ENCODE peak calls at places on chromosomes 12 and 14, in four cellular contexts. One of them, this sample, is unnamed.

GRCh38 chr12:43722621-43723020 is 36.0 kb downstream of the PUS7L start:
- DNase-seq in IMR-90: no peak
- DNase-seq in mesendoderm: no peak
- DNase-seq in H1: no peak
- DNase-seq in this sample: no peak

GRCh38 chr12:12919666-12920435 is 28.5 kb downstream of the GPRC5A start:
- DNase-seq in mesendoderm: no peak
- DNase-seq in IMR-90: no peak
- DNase-seq in H1: no peak
- DNase-seq in this sample: no peak

GRCh38 chr12:130713581-130713991 is 2.5 kb downstream of the RIMBP2 start:
- DNase-seq in mesendoderm: peak
- DNase-seq in H1: no peak
- DNase-seq in IMR-90: no peak
- DNase-seq in this sample: peak

GRCh38 chr14:97379091-97379531 is 581.9 kb downstream of the VRK1 start:
- DNase-seq in H1: no peak
- DNase-seq in IMR-90: no peak
- DNase-seq in mesendoderm: peak
- DNase-seq in this sample: peak

GRCh38 chr12:76529226-76529918 is 30.2 kb downstream of the OSBPL8 start:
- DNase-seq in H1: no peak
- DNase-seq in mesendoderm: peak
- DNase-seq in IMR-90: peak
- DNase-seq in this sample: no peak

GRCh38 chr12:11227373-11227772 is 40.6 kb upstream of the TAS2R42 start:
- DNase-seq in mesendoderm: no peak
- DNase-seq in IMR-90: no peak
- DNase-seq in H1: no peak
- DNase-seq in this sample: no peak

GRCh38 chr14:68249534-68250517 is 430.2 kb downstream of the RAD51B start:
- DNase-seq in IMR-90: peak
- DNase-seq in mesendoderm: no peak
- DNase-seq in H1: no peak
- DNase-seq in this sample: no peak

GRCh38 chr12:63226792-63227463 is 75.9 kb upstream of the AVPR1A start:
- DNase-seq in H1: no peak
- DNase-seq in IMR-90: no peak
- DNase-seq in mesendoderm: no peak
- DNase-seq in this sample: no peak

GRCh38 chr14:50335989-50336391 is 23.9 kb downstream of the DMAC2L start:
- DNase-seq in IMR-90: peak
- DNase-seq in mesendoderm: peak
- DNase-seq in H1: no peak
- DNase-seq in this sample: no peak

GRCh38 chr12:122866950-122867607 is 28.8 kb downstream of the VPS37B start:
- DNase-seq in H1: no peak
- DNase-seq in IMR-90: no peak
- DNase-seq in mesendoderm: no peak
- DNase-seq in this sample: no peak

GRCh38 chr14:36974985-36975384 is 197.4 kb downstream of the SLC25A21 start:
- DNase-seq in IMR-90: no peak
- DNase-seq in mesendoderm: no peak
- DNase-seq in H1: no peak
- DNase-seq in this sample: no peak

GRCh38 chr14:65846469-65846868 is 433.9 kb downstream of the FUT8 start:
- DNase-seq in mesendoderm: no peak
- DNase-seq in IMR-90: no peak
- DNase-seq in H1: no peak
- DNase-seq in this sample: no peak

GRCh38 chr14:64844272-64844671 is 35.4 kb downstream of the SPTB start:
- DNase-seq in IMR-90: no peak
- DNase-seq in mesendoderm: no peak
- DNase-seq in H1: no peak
- DNase-seq in this sample: no peak

GRCh38 chr14:28776482-28777266 is 10.1 kb downstream of the FOXG1 start:
- DNase-seq in H1: no peak
- DNase-seq in IMR-90: no peak
- DNase-seq in mesendoderm: no peak
- DNase-seq in this sample: no peak

GRCh38 chr12:27861428-27862167 is 81.6 kb upstream of the MANSC4 start:
- DNase-seq in IMR-90: peak
- DNase-seq in mesendoderm: no peak
- DNase-seq in H1: no peak
- DNase-seq in this sample: no peak

GRCh38 chr14:61388173-61388975 is 67.0 kb downstream of the PRKCH start:
- DNase-seq in IMR-90: no peak
- DNase-seq in H1: no peak
- DNase-seq in mesendoderm: peak
- DNase-seq in this sample: no peak

GRCh38 chr12:131919366-131920156 is 9.5 kb upstream of the PUS1 start:
- DNase-seq in IMR-90: no peak
- DNase-seq in mesendoderm: no peak
- DNase-seq in H1: no peak
- DNase-seq in this sample: no peak

GRCh38 chr12:15996254-15996653 is 85.1 kb downstream of the DERA start:
- DNase-seq in mesendoderm: peak
- DNase-seq in IMR-90: peak
- DNase-seq in H1: no peak
- DNase-seq in this sample: peak

GRCh38 chr12:88471641-88472040 is 108.6 kb downstream of the KITLG start:
- DNase-seq in H1: no peak
- DNase-seq in IMR-90: peak
- DNase-seq in mesendoderm: no peak
- DNase-seq in this sample: no peak

GRCh38 chr12:85630851-85631250 is 205.4 kb downstream of the RASSF9 start:
- DNase-seq in H1: no peak
- DNase-seq in IMR-90: peak
- DNase-seq in mesendoderm: no peak
- DNase-seq in this sample: no peak

GRCh38 chr14:93709249-93709648 is 79.0 kb downstream of the PRIMA1 start:
- DNase-seq in H1: no peak
- DNase-seq in IMR-90: no peak
- DNase-seq in mesendoderm: no peak
- DNase-seq in this sample: no peak

GRCh38 chr12:53659011-53659551 is 16.8 kb downstream of the ATP5MC2 start:
- DNase-seq in mesendoderm: peak
- DNase-seq in IMR-90: peak
- DNase-seq in H1: no peak
- DNase-seq in this sample: no peak

GRCh38 chr14:32342151-32342853 is 13.2 kb downstream of the AKAP6 start:
- DNase-seq in H1: no peak
- DNase-seq in IMR-90: no peak
- DNase-seq in mesendoderm: peak
- DNase-seq in this sample: no peak

GRCh38 chr12:51820721-51821422 is 27.6 kb downstream of the FIGNL2 start:
- DNase-seq in IMR-90: peak
- DNase-seq in mesendoderm: peak
- DNase-seq in H1: peak
- DNase-seq in this sample: peak

GRCh38 chr14:23284654-23285529 is 1.0 kb downstream of the HOMEZ start:
- DNase-seq in IMR-90: peak
- DNase-seq in mesendoderm: no peak
- DNase-seq in H1: no peak
- DNase-seq in this sample: no peak

GRCh38 chr12:27732281-27732680 is 21.6 kb downstream of the MRPS35 start:
- DNase-seq in H1: no peak
- DNase-seq in mesendoderm: peak
- DNase-seq in IMR-90: no peak
- DNase-seq in this sample: peak

GRCh38 chr14:100536721-100537700 is 50.2 kb downstream of the BEGAIN start:
- DNase-seq in IMR-90: no peak
- DNase-seq in mesendoderm: no peak
- DNase-seq in H1: peak
- DNase-seq in this sample: peak

GRCh38 chr14:75626857-75627256 is 33.8 kb downstream of the ERG28 start:
- DNase-seq in H1: no peak
- DNase-seq in IMR-90: no peak
- DNase-seq in mesendoderm: no peak
- DNase-seq in this sample: no peak

GRCh38 chr12:46874642-46875041 is 48.8 kb upstream of the SLC38A4 start:
- DNase-seq in IMR-90: peak
- DNase-seq in mesendoderm: no peak
- DNase-seq in H1: no peak
- DNase-seq in this sample: no peak

GRCh38 chr14:22996823-22997301 is 13.1 kb downstream of the C14orf93 start:
- DNase-seq in mesendoderm: no peak
- DNase-seq in H1: no peak
- DNase-seq in IMR-90: no peak
- DNase-seq in this sample: no peak

GRCh38 chr14:59474172-59474571 is 9.0 kb upstream of the GPR135 start:
- DNase-seq in IMR-90: peak
- DNase-seq in mesendoderm: no peak
- DNase-seq in H1: no peak
- DNase-seq in this sample: no peak

GRCh38 chr12:43776498-43776897 is 17.7 kb downstream of the IRAK4 start:
- DNase-seq in H1: no peak
- DNase-seq in mesendoderm: peak
- DNase-seq in IMR-90: peak
- DNase-seq in this sample: no peak

GRCh38 chr12:111328138-111328537 is 40.8 kb downstream of the PHETA1 start:
- DNase-seq in mesendoderm: no peak
- DNase-seq in H1: no peak
- DNase-seq in IMR-90: no peak
- DNase-seq in this sample: no peak

DNA sequence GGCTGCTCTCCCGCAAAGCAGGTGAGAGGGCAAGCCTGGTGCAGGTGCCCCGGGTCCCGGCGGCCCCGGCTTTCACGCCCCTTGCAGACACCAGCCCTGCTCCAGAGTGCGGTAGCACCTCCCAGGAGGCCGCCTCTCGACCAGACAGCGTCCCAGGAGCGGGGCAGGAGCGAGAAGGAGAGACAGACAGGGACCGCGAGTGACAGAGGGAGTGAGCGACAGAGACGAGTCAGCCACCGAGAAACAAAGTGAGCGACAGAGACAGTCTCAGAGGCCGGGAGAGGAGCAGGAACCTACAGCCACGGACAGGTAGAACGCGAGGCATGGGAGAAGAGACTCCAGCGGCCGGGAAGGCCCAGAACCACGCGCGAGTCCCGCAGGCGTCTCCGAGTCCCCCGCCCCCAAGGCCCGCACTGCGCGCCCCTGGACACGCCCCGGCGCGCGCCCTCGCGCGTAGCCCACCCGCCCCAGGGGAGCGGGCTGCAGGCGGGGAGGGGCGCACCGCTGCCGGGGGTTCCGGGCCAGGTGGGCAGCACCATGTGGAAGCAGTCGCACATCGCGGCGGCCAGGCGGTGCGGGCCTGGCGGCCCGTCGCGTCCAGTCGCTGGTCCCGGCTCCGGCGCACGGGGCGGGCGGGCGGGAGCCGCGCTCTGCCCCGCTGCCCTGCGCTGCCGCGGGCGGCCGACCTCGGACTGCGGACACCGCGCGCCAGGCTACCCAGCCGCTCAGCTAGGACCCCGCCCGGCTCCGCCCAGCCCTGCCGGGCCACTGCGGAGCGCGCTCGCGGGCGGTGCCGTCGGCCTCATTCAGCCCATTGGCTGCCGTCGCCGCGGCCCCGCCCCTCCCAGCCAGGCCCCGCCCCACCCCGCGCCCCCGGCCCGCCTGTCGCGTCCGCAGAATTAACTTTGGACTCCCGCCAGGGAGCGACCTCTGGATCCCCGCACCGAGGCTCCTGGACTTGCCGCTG is at the start of gene AHNAK2:
- DNase-seq in H1: peak
- DNase-seq in mesendoderm: peak
- DNase-seq in IMR-90: peak
- DNase-seq in this sample: peak
- H2BK5ac ChIP-seq in H1: no peak
- H2BK5ac ChIP-seq in mesendoderm: no peak
- H2BK5ac ChIP-seq in IMR-90: no peak
- H2BK5ac ChIP-seq in this sample: no peak

GRCh38 chr14:54812661-54813060 is 90.0 kb downstream of the GCH1 start:
- DNase-seq in H1: no peak
- DNase-seq in IMR-90: no peak
- DNase-seq in mesendoderm: no peak
- DNase-seq in this sample: no peak
- H3K56ac ChIP-seq in H1: no peak
- H3K56ac ChIP-seq in IMR-90: no peak
- H3K56ac ChIP-seq in mesendoderm: no peak
- H3K56ac ChIP-seq in this sample: no peak

GRCh38 chr12:627285-627684 is 36.0 kb downstream of the NINJ2 start:
- DNase-seq in H1: no peak
- DNase-seq in mesendoderm: no peak
- DNase-seq in IMR-90: no peak
- DNase-seq in this sample: no peak
- H2BK5ac ChIP-seq in H1: no peak
- H2BK5ac ChIP-seq in mesendoderm: no peak
- H2BK5ac ChIP-seq in IMR-90: no peak
- H2BK5ac ChIP-seq in this sample: no peak

DNA sequence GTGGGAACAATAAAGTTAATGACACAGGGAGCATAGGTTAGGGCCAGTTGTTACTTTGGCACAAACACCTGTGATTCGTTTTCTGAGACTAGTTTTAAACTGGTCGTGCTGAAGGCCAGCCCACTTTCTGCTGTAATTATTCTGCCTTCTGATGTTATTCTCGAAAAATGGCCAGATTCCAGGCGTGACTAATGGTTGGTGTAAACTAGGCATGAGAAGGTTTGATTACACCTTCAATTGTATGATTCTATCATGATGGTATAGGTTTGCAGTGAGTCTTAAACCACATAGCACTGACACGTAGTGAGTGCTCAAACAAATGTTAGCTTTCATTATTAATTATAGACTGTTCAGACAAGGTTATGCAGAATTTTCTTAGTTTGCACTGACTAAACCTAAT is 39.0 kb downstream of the CKB start:
- DNase-seq in mesendoderm: no peak
- DNase-seq in IMR-90: peak
- DNase-seq in H1: no peak
- DNase-seq in this sample: no peak
- H3K56ac ChIP-seq in mesendoderm: no peak
- H3K56ac ChIP-seq in IMR-90: no peak
- H3K56ac ChIP-seq in H1: no peak
- H3K56ac ChIP-seq in this sample: no peak

GRCh38 chr14:77186911-77187648 is 5.5 kb downstream of the TMEM63C start:
- DNase-seq in IMR-90: peak
- DNase-seq in H1: no peak
- DNase-seq in mesendoderm: peak
- DNase-seq in this sample: no peak
- H2BK5ac ChIP-seq in IMR-90: no peak
- H2BK5ac ChIP-seq in H1: peak
- H2BK5ac ChIP-seq in mesendoderm: no peak
- H2BK5ac ChIP-seq in this sample: no peak

DNA sequence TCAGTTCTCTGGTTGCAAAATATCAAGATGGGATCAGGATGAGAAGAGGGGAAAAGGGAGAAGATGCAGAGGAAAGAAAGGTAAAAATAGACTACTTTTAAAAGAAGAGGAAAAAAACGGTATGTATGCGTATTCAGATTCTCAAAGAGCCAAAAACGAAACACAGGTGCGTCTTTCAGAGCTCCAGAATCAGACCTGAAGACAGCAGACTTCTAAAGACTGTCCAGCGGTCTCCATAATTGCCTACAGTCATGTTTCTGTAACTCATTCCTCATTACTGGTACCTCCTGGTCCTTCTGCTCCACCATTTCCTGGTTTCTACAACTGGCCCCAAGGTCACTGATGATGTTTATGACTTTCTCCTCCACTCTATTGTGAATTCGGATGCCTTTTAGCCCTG is 12.4 kb upstream of the KCNA5 start:
- DNase-seq in mesendoderm: no peak
- DNase-seq in IMR-90: no peak
- DNase-seq in H1: no peak
- DNase-seq in this sample: no peak
- H3K56ac ChIP-seq in mesendoderm: no peak
- H3K56ac ChIP-seq in IMR-90: no peak
- H3K56ac ChIP-seq in H1: no peak
- H3K56ac ChIP-seq in this sample: no peak

This sample was measured in H9.